ENCODE peak calls at places on chromosomes 13 and 19, in nine cellular contexts. E, V, T, U, Q, Z, S, L and C are unnamed samples.

GRCh38 chr13:19782049-19782726 is 557 bp downstream of the PSPC1 start:
- DNase-seq in E (peak; percentile 62), V (peak; percentile 70), T (peak; percentile 63), U (peak; percentile 21), Q (peak; percentile 59), Z (peak; percentile 65), S (peak; percentile 61), L (peak; percentile 9), C (peak; percentile 39)

GRCh38 chr19:36182612-36183454 is 30.6 kb upstream of the COX7A1 start:
- DNase-seq in E (peak; percentile 3), V (no peak), T (no peak), U (no peak), Q (no peak), Z (no peak), S (no peak), L (no peak), C (no peak)

GRCh38 chr13:78420814-78421213 is 182.5 kb downstream of the POU4F1 start:
- DNase-seq in E (no peak), V (no peak), T (no peak), U (no peak), Q (peak; percentile 34), Z (no peak), S (no peak), L (no peak), C (no peak)

GRCh38 chr19:41359741-41360140 is 4.2 kb downstream of the B9D2 start:
- DNase-seq in E (no peak), V (no peak), T (no peak), U (no peak), Q (no peak), Z (no peak), S (no peak), L (no peak), C (no peak)

GRCh38 chr19:57671124-57671895 is 2.6 kb downstream of the ZSCAN4 start:
- DNase-seq in E (no peak), V (no peak), T (no peak), U (no peak), Q (no peak), Z (no peak), S (no peak), L (no peak), C (no peak)

GRCh38 chr13:37446503-37446902 is 152.1 kb downstream of the POSTN start:
- DNase-seq in E (peak; percentile 11), V (no peak), T (no peak), U (no peak), Q (no peak), Z (no peak), S (no peak), L (no peak), C (no peak)

GRCh38 chr13:27455331-27455855 is 5.0 kb upstream of the MTIF3 start:
- DNase-seq in E (no peak), V (no peak), T (peak; percentile 52), U (no peak), Q (no peak), Z (no peak), S (no peak), L (no peak), C (peak; percentile 30)

GRCh38 chr13:33290421-33290965 is 4.9 kb upstream of the STARD13 start:
- DNase-seq in E (no peak), V (no peak), T (no peak), U (no peak), Q (no peak), Z (no peak), S (no peak), L (no peak), C (no peak)

GRCh38 chr13:41029629-41030028 is 10.5 kb upstream of the ELF1 start:
- DNase-seq in E (no peak), V (no peak), T (no peak), U (no peak), Q (no peak), Z (no peak), S (no peak), L (no peak), C (no peak)

GRCh38 chr13:89982406-89983085 is 1364.9 kb upstream of the MIR17HG start:
- DNase-seq in E (no peak), V (no peak), T (no peak), U (no peak), Q (no peak), Z (no peak), S (no peak), L (no peak), C (no peak)
- H3K4me3 ChIP-seq in E (no peak overlapping the region), V (no peak overlapping the region), T (no peak overlapping the region), U (no peak overlapping the region), Q (no peak overlapping the region), Z (no peak overlapping the region), S (no peak overlapping the region), L (peak overlapping the region; percentile 10), C (no peak overlapping the region)

GRCh38 chr13:61170791-61171330 is 244.8 kb downstream of the PCDH20 start:
- DNase-seq in E (no peak), V (no peak), T (no peak), U (no peak), Q (peak; percentile 13), Z (no peak), S (no peak), L (no peak), C (no peak)
- H3K36me3 ChIP-seq in E (no peaks in the 10 kb centered on the region), V (no peaks in the 10 kb centered on the region), T (no peaks in the 10 kb centered on the region), U (no peaks in the 10 kb centered on the region), Q (no peaks in the 10 kb centered on the region), Z (no peaks in the 10 kb centered on the region), S (no peaks in the 10 kb centered on the region), L (no peaks in the 10 kb centered on the region), C (no peaks in the 10 kb centered on the region)

GRCh38 chr19:3140667-3141038 is 4.8 kb downstream of the GNA15 start:
- DNase-seq in E (no peak), V (no peak), T (no peak), U (no peak), Q (no peak), Z (no peak), S (no peak), L (no peak), C (no peak)
- H3K4me1 ChIP-seq in E (no peaks in the 10 kb centered on the region), V (peaks cover 6% of the 10 kb centered on the region), T (peaks cover 15% of the 10 kb centered on the region), U (no peaks in the 10 kb centered on the region), Q (peaks cover 33% of the 10 kb centered on the region), Z (no peaks in the 10 kb centered on the region), S (peaks cover 3% of the 10 kb centered on the region), L (peaks cover 3% of the 10 kb centered on the region), C (peaks cover 8% of the 10 kb centered on the region)

DNA sequence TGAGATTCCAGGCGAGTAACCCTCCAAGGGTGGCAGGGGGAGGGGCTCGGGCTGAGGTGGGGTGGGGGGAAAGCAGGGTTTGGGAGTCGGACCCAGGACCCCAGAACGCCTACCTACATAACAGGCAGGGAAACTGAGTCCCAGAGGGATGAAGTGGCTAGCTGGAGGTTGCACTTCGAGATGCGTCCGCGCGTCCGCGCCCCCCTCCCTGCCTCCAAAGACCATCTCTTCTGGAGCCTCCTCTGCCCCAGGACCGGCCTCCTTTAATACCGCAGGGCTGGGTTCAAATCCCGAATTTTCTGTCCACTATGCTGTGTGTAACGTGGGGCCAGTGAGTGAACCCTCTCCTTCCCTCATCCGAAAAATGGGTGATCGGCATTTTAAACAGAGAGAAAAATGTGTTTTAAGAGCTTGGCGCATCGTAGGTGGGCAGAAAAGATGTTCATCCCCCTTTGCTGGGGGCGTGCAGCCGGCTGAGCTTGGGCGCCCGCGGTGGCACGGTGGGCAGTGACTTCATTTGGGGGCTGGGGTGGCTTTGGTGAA is 13.8 kb downstream of the TJP3 start:
- DNase-seq in E (no peak), V (no peak), T (no peak), U (peak; percentile 3), Q (no peak), Z (no peak), S (no peak), L (no peak), C (no peak)
- H3K4me3 ChIP-seq in E (peak overlapping the region; percentile 21), V (peak overlapping the region; percentile 55), T (no peak overlapping the region), U (peak overlapping the region; percentile 10), Q (peak overlapping the region; percentile 32), Z (no peak overlapping the region), S (peak overlapping the region; percentile 38), L (peak overlapping the region; percentile 48), C (peak overlapping the region; percentile 61)

GRCh38 chr19:4357095-4357797 is 13.9 kb downstream of the MPND start:
- DNase-seq in E (no peak), V (no peak), T (no peak), U (peak; percentile 17), Q (no peak), Z (no peak), S (no peak), L (no peak), C (no peak)

GRCh38 chr19:4358709-4359626 is 15.6 kb downstream of the MPND start:
- DNase-seq in E (no peak), V (no peak), T (no peak), U (no peak), Q (no peak), Z (no peak), S (no peak), L (no peak), C (no peak)

GRCh38 chr19:4359627-4360000 is 16.3 kb downstream of the MPND start:
- DNase-seq in E (no peak), V (no peak), T (no peak), U (no peak), Q (no peak), Z (no peak), S (no peak), L (no peak), C (no peak)

GRCh38 chr19:4360081-4360569 is 16.8 kb downstream of the MPND start:
- DNase-seq in E (no peak), V (no peak), T (no peak), U (no peak), Q (no peak), Z (no peak), S (no peak), L (no peak), C (no peak)

DNA sequence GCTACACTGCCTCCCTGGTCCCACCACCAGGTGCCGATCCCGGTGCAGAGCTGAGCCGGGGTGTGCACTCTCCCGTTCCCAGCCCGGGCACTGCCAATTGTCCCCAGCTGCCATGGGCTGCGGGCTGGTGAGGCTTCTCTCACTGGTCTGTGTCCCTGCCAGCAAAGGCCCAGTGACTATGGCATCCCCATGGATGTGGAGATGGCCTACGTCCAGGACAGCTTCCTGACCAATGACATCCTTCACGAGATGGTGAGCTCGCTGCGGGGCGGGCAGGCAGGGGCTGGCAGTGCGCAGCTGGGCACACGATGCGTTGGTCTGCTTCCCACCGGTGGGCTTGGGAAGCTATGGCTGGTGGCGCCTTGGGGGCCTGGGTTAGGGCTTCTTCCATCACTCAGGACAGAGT is 14.6 kb downstream of the MPND start:
- DNase-seq in E (no peak), V (no peak), T (no peak), U (no peak), Q (no peak), Z (no peak), S (no peak), L (no peak), C (no peak)
- H3K36me3 ChIP-seq in E (peaks cover 15% of the 10 kb centered on the region), V (no peaks in the 10 kb centered on the region), T (peaks cover 58% of the 10 kb centered on the region), U (peaks cover 59% of the 10 kb centered on the region), Q (peaks cover 47% of the 10 kb centered on the region), Z (peaks cover 51% of the 10 kb centered on the region), S (no peaks in the 10 kb centered on the region), L (peaks cover 25% of the 10 kb centered on the region), C (no peaks in the 10 kb centered on the region)

DNA sequence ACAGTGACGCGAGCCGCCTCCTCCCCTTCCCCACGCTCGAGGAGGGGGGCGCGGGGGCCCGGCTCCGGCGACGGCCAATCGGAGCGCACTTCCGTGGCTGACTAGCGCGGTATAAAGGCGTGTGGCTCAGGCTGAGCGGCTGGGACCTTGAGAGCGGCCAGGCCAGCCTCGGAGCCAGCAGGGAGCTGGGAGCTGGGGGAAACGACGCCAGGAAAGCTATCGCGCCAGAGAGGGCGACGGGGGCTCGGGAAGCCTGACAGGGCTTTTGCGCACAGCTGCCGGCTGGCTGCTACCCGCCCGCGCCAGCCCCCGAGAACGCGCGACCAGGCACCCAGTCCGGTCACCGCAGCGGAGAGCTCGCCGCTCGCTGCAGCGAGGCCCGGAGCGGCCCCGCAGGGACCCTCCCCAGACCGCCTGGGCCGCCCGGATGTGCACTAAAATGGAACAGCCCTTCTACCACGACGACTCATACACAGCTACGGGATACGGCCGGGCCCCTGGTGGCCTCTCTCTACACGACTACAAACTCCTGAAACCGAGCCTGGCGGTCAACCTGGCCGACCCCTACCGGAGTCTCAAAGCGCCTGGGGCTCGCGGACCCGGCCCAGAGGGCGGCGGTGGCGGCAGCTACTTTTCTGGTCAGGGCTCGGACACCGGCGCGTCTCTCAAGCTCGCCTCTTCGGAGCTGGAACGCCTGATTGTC is at the start of gene JUNB:
- DNase-seq in E (peak; percentile 95), V (peak; percentile 98), T (peak; percentile 96), U (peak; percentile 82), Q (peak; percentile 98), Z (peak; percentile 98), S (peak; percentile 99), L (peak; percentile 88), C (peak; percentile 99)
- H3K4me1 ChIP-seq in E (peaks cover 18% of the 10 kb centered on the region), V (peaks cover 46% of the 10 kb centered on the region), T (peaks cover 48% of the 10 kb centered on the region), U (peaks cover 41% of the 10 kb centered on the region), Q (peaks cover 85% of the 10 kb centered on the region), Z (peaks cover 28% of the 10 kb centered on the region), S (peaks cover 50% of the 10 kb centered on the region), L (peaks cover 26% of the 10 kb centered on the region), C (peaks cover 38% of the 10 kb centered on the region)